ENCODE peak calls at places on chromosome 6, in eight cellular contexts. V is central memory CD8-positive, alpha-beta T cell; Q is EL; K is activated gamma-delta T cell treated with anti-CD3 and anti-CD28 coated beads, Interleukin-2, amount 50 U/mL, for 16 hours; D is stimulated activated CD4-positive, alpha-beta T cell treated with anti-CD3 and anti-CD28 coated beads, Interleukin-15, amount 100 ng/mL, for 1 hour; I is psoas muscle; U is activated CD4-positive, alpha-beta T cell treated with anti-CD3 and anti-CD28 coated beads, Interleukin-2, amount 50 U/mL, for 1 hour; F is neural crest cell. W is an unnamed sample.

GRCh38 chr6:113854531-113855499 is 2.3 kb upstream of the MARCKS start:
- DNase-seq in V (no peak), Q (peak), K (no peak), D (no peak), I (peak), U (no peak), F (peak), W (no peak)

GRCh38 chr6:15444081-15444731 is 198.3 kb downstream of the JARID2 start:
- DNase-seq in V (no peak), Q (no peak), K (no peak), D (no peak), I (no peak), U (no peak), F (no peak), W (no peak)

GRCh38 chr6:146785001-146785585 is 186.3 kb downstream of the ADGB start:
- DNase-seq in V (no peak), Q (peak), K (no peak), D (no peak), I (no peak), U (peak), F (peak), W (no peak)

GRCh38 chr6:6717953-6718352 is 129.4 kb downstream of the LY86 start:
- DNase-seq in V (no peak), Q (no peak), K (no peak), D (no peak), I (no peak), U (no peak), F (no peak), W (no peak)

GRCh38 chr6:105179244-105180065 is at the start of gene POPDC3:
- DNase-seq in V (no peak), Q (peak), K (no peak), D (no peak), I (peak), U (no peak), F (peak), W (no peak)

GRCh38 chr6:107418118-107418517 is 41.2 kb downstream of the PDSS2 start:
- DNase-seq in V (no peak), Q (peak), K (no peak), D (no peak), I (no peak), U (no peak), F (no peak), W (no peak)

GRCh38 chr6:136166815-136167214 is 83.3 kb downstream of the MTFR2 start:
- DNase-seq in V (no peak), Q (no peak), K (no peak), D (no peak), I (no peak), U (no peak), F (no peak), W (no peak)

GRCh38 chr6:154528286-154528915 is 17.9 kb upstream of the CNKSR3 start:
- DNase-seq in V (no peak), Q (no peak), K (no peak), D (no peak), I (no peak), U (no peak), F (no peak), W (no peak)

GRCh38 chr6:3162067-3162497 is 4.7 kb upstream of the TUBB2A start:
- DNase-seq in V (no peak), Q (no peak), K (no peak), D (no peak), I (no peak), U (no peak), F (no peak), W (no peak)

GRCh38 chr6:157534134-157534871 is 153.3 kb downstream of the ZDHHC14 start:
- DNase-seq in V (no peak), Q (no peak), K (no peak), D (no peak), I (no peak), U (no peak), F (no peak), W (no peak)

GRCh38 chr6:36066817-36067216 is 39.2 kb downstream of the MAPK14 start:
- DNase-seq in V (no peak), Q (no peak), K (no peak), D (no peak), I (no peak), U (no peak), F (no peak), W (no peak)

GRCh38 chr6:54899442-54899841 is 52.9 kb downstream of the FAM83B start:
- DNase-seq in V (no peak), Q (no peak), K (no peak), D (no peak), I (no peak), U (no peak), F (no peak), W (no peak)

GRCh38 chr6:53986165-53986720 is 125.0 kb upstream of the MLIP start:
- DNase-seq in V (no peak), Q (peak), K (no peak), D (no peak), I (peak), U (no peak), F (peak), W (no peak)

GRCh38 chr6:114733596-114733995 is 390.8 kb upstream of the HS3ST5 start:
- DNase-seq in V (no peak), Q (no peak), K (no peak), D (no peak), I (no peak), U (no peak), F (no peak), W (no peak)

GRCh38 chr6:89028774-89029173 is 51.8 kb upstream of the PNRC1 start:
- DNase-seq in V (no peak), Q (no peak), K (no peak), D (no peak), I (no peak), U (no peak), F (no peak), W (no peak)